ENCODE peak calls at places on chromosomes 12 and 14, in four cellular contexts. G, W, O and L are unnamed samples. For H3K4me1, the result is how much of the 10 kb centered on the place peaks cover.

GRCh38 chr14:90554341-90554740 is 157.5 kb downstream of the CALM1 start:
- DNase-seq in O (no peak), G (no peak), W (peak), L (no peak)

GRCh38 chr12:33605776-33606175 is 166.2 kb upstream of the SYT10 start:
- DNase-seq in O (no peak), W (no peak), G (peak), L (no peak)

GRCh38 chr12:130711751-130712150 is 4.3 kb downstream of the RIMBP2 start:
- DNase-seq in G (no peak), W (peak), O (peak), L (no peak)

GRCh38 chr14:95480109-95480886 is 36.2 kb downstream of the SYNE3 start:
- DNase-seq in G (no peak), W (no peak), O (peak), L (no peak)

GRCh38 chr12:21971344-21971743 is 30.1 kb upstream of the ABCC9 start:
- DNase-seq in W (no peak), O (no peak), G (no peak), L (no peak)

GRCh38 chr14:103057028-103057371 is 349 bp downstream of the CDC42BPB start:
- DNase-seq in G (peak), O (no peak), W (no peak), L (peak)

GRCh38 chr12:49646871-49647270 is 23.5 kb downstream of the PRPF40B start:
- DNase-seq in G (no peak), O (no peak), W (no peak), L (no peak)

GRCh38 chr14:76926521-76927251 is 100.5 kb downstream of the LRRC74A start:
- DNase-seq in W (no peak), G (peak), O (peak), L (peak)

GRCh38 chr12:15116073-15116472 is 105.1 kb downstream of the RERG start:
- DNase-seq in G (no peak), W (no peak), O (no peak), L (no peak)

GRCh38 chr12:13278249-13278787 is 81.8 kb downstream of the EMP1 start:
- DNase-seq in W (peak), O (peak), G (peak), L (peak)

GRCh38 chr14:35355981-35356839 is 48.3 kb downstream of the NFKBIA start:
- DNase-seq in G (no peak), O (no peak), W (no peak), L (peak)

GRCh38 chr12:10364839-10365681 is 24.8 kb downstream of the KLRK1 start:
- DNase-seq in W (peak), G (peak), O (no peak), L (peak)

GRCh38 chr12:117854339-117855012 is 114.3 kb downstream of the KSR2 start:
- DNase-seq in G (peak), W (peak), O (no peak), L (peak)

GRCh38 chr12:92094751-92095161 is 50.9 kb downstream of the BTG1 start:
- DNase-seq in W (no peak), O (no peak), G (no peak), L (no peak)

GRCh38 chr12:46260153-46260912 is 8.5 kb downstream of the SLC38A1 start:
- DNase-seq in O (no peak), G (no peak), W (no peak), L (no peak)

GRCh38 chr12:94147991-94148840 is at the start of gene PLXNC1:
- DNase-seq in O (peak), W (peak), G (peak), L (peak)

GRCh38 chr14:51776102-51776894 is 84.1 kb upstream of the GNG2 start:
- DNase-seq in W (no peak), G (peak), O (no peak), L (peak)

GRCh38 chr12:77133566-77133965 is 68.2 kb upstream of the E2F7 start:
- DNase-seq in O (no peak), W (peak), G (no peak), L (no peak)

GRCh38 chr12:117774986-117775775 is 193.6 kb downstream of the KSR2 start:
- DNase-seq in G (no peak), W (no peak), O (no peak), L (no peak)

GRCh38 chr14:96274122-96274910 is 18.3 kb downstream of the BDKRB1 start:
- DNase-seq in G (peak), W (no peak), O (no peak), L (peak)

GRCh38 chr12:92028039-92028709 is 117.5 kb downstream of the BTG1 start:
- DNase-seq in W (no peak), G (no peak), O (no peak), L (no peak)

GRCh38 chr12:21884942-21885341 is 56.3 kb downstream of the ABCC9 start:
- DNase-seq in G (no peak), O (no peak), W (no peak), L (no peak)

GRCh38 chr12:115294443-115295133 is 610.6 kb upstream of the TBX3 start:
- DNase-seq in O (no peak), G (no peak), W (peak), L (no peak)

GRCh38 chr14:98014851-98015615 is 1217.9 kb downstream of the VRK1 start:
- DNase-seq in O (no peak), W (no peak), G (no peak), L (no peak)

GRCh38 chr14:87805315-87805723 is 187.7 kb downstream of the GALC start:
- DNase-seq in W (peak), G (peak), O (no peak), L (peak)

GRCh38 chr12:46456356-46457334 is 84.1 kb upstream of the SLC38A2 start:
- DNase-seq in G (no peak), W (no peak), O (no peak), L (no peak)

GRCh38 chr14:100173353-100173752 is 13.9 kb upstream of the DEGS2 start:
- DNase-seq in G (no peak), O (no peak), W (no peak), L (no peak)

GRCh38 chr14:62914025-62914424 is 131.2 kb downstream of the KCNH5 start:
- DNase-seq in O (no peak), G (peak), W (no peak), L (no peak)

GRCh38 chr12:116892318-116892717 is 11.1 kb upstream of the HRK start:
- DNase-seq in O (no peak), G (no peak), W (no peak), L (peak)

GRCh38 chr12:68350753-68351152 is 18.6 kb upstream of the MDM1 start:
- DNase-seq in G (no peak), W (no peak), O (no peak), L (no peak)

GRCh38 chr12:84201976-84202375 is 710.6 kb downstream of the SLC6A15 start:
- DNase-seq in W (no peak), O (no peak), G (no peak), L (peak)

GRCh38 chr12:32497864-32498263 is 98.5 kb downstream of the FGD4 start:
- DNase-seq in G (no peak), W (no peak), O (no peak), L (no peak)

GRCh38 chr12:105214670-105215375 is 21.2 kb downstream of the APPL2 start:
- DNase-seq in W (peak), O (no peak), G (no peak), L (no peak)

GRCh38 chr14:35347323-35348043 is 55.3 kb downstream of the PSMA6 start:
- DNase-seq in G (peak), W (no peak), O (no peak), L (no peak)

GRCh38 chr12:88720785-88721650 is 140.7 kb upstream of the KITLG start:
- DNase-seq in O (no peak), G (no peak), W (no peak), L (no peak)

GRCh38 chr12:46702581-46703344 is 123.0 kb downstream of the SLC38A4 start:
- DNase-seq in O (no peak), W (no peak), G (no peak), L (no peak)

GRCh38 chr12:27711312-27711682 is 665 bp downstream of the MRPS35 start:
- DNase-seq in O (no peak), G (no peak), W (no peak), L (no peak)

GRCh38 chr14:32404784-32405573 is 75.9 kb downstream of the AKAP6 start:
- DNase-seq in O (no peak), G (no peak), W (no peak), L (no peak)

DNA sequence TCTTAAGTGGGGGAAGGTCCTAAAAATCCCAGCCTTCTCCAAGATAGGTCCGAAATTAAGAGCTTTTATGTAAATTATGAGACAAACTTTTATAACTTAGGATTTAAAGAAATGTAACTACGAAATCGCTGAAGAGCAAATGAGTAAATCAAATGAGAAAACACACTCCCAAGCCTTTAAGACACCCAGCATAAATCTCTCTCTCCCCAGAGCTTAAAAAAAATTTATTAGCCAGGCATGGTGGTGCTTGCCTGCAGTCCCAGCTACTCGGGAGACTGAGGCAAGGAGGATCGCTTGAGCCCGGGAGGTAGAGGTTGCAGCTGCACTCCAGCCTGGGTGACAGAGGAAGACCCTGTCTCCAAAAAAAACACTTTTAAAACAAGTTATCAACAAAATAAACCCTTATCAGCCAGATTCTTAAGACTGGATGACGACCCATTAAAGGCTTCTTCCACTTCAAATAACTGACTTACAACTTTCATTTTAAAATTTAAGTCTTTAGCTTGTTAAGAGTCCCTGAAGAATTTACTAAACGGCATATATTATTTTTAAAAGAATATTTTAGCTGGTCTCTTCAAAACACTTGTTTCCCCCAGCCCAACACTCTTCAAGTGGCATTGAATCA is 3.2 kb downstream of the PTGES3 start:
- DNase-seq in G (no peak), O (no peak), W (peak), L (no peak)
- H3K4me1 ChIP-seq in G (under half), O (half or more), W (half or more), L (under half)

GRCh38 chr14:55348766-55349453 is 62.7 kb downstream of the ATG14 start:
- DNase-seq in W (no peak), G (no peak), O (no peak), L (no peak)

GRCh38 chr14:55352201-55352600 is 59.4 kb downstream of the ATG14 start:
- DNase-seq in O (no peak), W (no peak), G (no peak), L (no peak)

GRCh38 chr14:55351111-55351510 is 60.5 kb downstream of the ATG14 start:
- DNase-seq in W (no peak), G (no peak), O (no peak), L (no peak)

GRCh38 chr14:55349565-55349964 is 62.1 kb downstream of the ATG14 start:
- DNase-seq in W (no peak), O (no peak), G (no peak), L (no peak)

DNA sequence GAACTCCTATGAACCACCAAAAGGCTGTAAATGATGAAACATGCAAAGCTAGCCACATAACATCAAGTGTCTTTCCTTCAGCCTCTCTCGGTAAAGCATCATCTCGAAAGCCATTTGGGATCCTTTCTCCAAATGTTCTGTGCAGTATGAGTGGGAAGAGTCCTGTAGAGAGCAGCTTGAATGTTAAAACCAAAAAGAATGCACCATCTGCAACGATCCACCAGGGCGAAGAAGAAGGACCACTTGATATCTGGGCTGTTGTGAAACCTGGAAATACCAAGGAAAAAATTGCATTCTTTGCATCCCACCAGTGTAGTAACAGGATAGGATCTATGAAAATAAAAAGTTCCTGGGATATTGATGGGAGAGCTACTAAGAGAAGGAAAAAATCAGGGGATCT is 61.2 kb downstream of the ATG14 start:
- DNase-seq in O (no peak), G (no peak), W (no peak), L (no peak)
- TF ChIP-seq CTCF in O (no peak), G (no peak), W (no peak), L (no peak)

GRCh38 chr12:57765698-57766463 is 997 bp downstream of the CYP27B1 start:
- DNase-seq in O (no peak), W (no peak), G (peak), L (no peak)

GRCh38 chr12:57763881-57764661 is 2.8 kb downstream of the CYP27B1 start:
- DNase-seq in O (no peak), G (no peak), W (no peak), L (no peak)

GRCh38 chr12:57765003-57765697 is 1.7 kb downstream of the CYP27B1 start:
- DNase-seq in G (peak), W (peak), O (peak), L (peak)

GRCh38 chr12:57766464-57767311 is at the start of gene CYP27B1:
- DNase-seq in O (no peak), W (no peak), G (peak), L (peak)

GRCh38 chr12:57764662-57765002 is 2.2 kb downstream of the CYP27B1 start:
- DNase-seq in W (no peak), G (no peak), O (no peak), L (no peak)
- H3K4me3 ChIP-seq in W (peak), G (peak), O (peak), L (peak)

GRCh38 chr12:6853626-6854025 is 1.7 kb downstream of the USP5 start:
- DNase-seq in O (no peak), W (no peak), G (no peak), L (no peak)

GRCh38 chr12:6850796-6851152 is 312 bp downstream of the CDCA3 start:
- DNase-seq in W (no peak), G (no peak), O (peak), L (no peak)

GRCh38 chr12:6852651-6853354 is 853 bp downstream of the USP5 start:
- DNase-seq in W (peak), G (peak), O (no peak), L (peak)

GRCh38 chr12:6851153-6851920 is at the start of gene CDCA3:
- DNase-seq in O (peak), W (peak), G (peak), L (peak)

GRCh38 chr12:6851921-6852650 is at the start of gene USP5:
- DNase-seq in W (peak), O (peak), G (peak), L (peak)
- H3K4me1 ChIP-seq in W (under half), O (under half), G (under half), L (under half)

DNA sequence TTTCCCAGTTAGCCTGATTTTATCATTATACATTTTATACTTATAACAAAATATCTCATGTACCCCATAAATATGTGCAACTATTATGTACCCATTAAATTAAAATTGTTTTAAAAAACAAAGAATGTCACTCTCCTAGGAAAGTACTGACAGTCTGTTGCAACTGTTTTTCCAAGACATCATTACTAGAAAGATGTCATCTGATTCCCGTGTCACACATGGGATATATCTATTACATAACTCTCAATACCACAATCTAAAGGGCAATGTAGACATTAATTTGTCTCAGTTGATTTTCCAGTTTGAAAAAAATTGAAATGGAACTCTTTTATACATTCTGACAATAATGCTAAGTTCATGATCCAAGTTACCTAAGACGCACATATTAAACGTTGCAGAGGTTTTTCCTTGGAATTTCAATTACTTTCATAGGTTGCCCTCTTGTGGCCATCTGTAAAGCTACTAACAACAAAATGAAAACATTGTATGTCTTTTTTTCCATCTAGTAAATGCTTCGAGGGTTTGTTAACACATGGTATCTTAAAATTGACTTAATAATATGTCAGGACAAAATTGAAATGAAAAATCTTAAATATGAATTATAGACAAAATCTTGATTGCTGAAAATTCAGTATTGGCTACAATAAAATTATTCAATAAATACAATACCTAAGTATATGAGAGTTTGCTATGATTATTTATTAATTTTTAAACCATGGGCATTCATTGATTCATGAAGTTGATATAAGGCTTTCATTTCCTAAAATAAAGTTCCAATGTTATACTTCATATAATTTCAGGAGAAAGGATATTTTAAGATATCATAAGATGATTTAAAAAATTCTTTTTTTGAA is 131.6 kb downstream of the PPFIA2 start:
- DNase-seq in W (no peak), G (peak), O (no peak), L (peak)
- TF ChIP-seq CTCF in W (peak), G (peak), O (peak), L (peak)